ENCODE peak calls at places on chromosomes 12 and 14, in four cellular contexts. W is CD8-positive, alpha-beta T cell; Q is gastrocnemius medialis; E is Calu3. Z is an unnamed sample.

GRCh38 chr14:101236496-101237240 is 324.6 kb upstream of the DIO3 start:
- DNase-seq in W (no peak), Q (no peak), E (no peak), Z (no peak)

GRCh38 chr14:70707138-70708038 is 65.7 kb downstream of the TTC9 start:
- DNase-seq in W (no peak), Q (no peak), E (peak), Z (no peak)

GRCh38 chr12:20434993-20435392 is 66.7 kb downstream of the PDE3A start:
- DNase-seq in W (no peak), Q (no peak), E (no peak), Z (no peak)

GRCh38 chr14:34781242-34781641 is 66.8 kb upstream of the CFL2 start:
- DNase-seq in W (no peak), Q (no peak), E (no peak), Z (no peak)

GRCh38 chr14:24143511-24143910 is 2.1 kb upstream of the EMC9 start:
- DNase-seq in W (no peak), Q (no peak), E (no peak), Z (no peak)

GRCh38 chr12:4227046-4227445 is 46.5 kb upstream of the CCND2 start:
- DNase-seq in W (no peak), Q (no peak), E (no peak), Z (no peak)

GRCh38 chr14:64569108-64570045 is 19.6 kb downstream of the PPP1R36 start:
- DNase-seq in W (no peak), Q (peak), E (no peak), Z (no peak)

GRCh38 chr14:50875359-50876090 is 3.7 kb downstream of the ABHD12B start:
- DNase-seq in W (peak), Q (no peak), E (no peak), Z (no peak)

GRCh38 chr12:69712826-69713225 is 13.7 kb upstream of the BEST3 start:
- DNase-seq in W (no peak), Q (no peak), E (no peak), Z (no peak)

GRCh38 chr14:98382662-98383061 is 889.3 kb downstream of the BCL11B start:
- DNase-seq in W (no peak), Q (no peak), E (no peak), Z (no peak)

GRCh38 chr12:46604684-46605083 is 221.1 kb downstream of the SLC38A4 start:
- DNase-seq in W (no peak), Q (no peak), E (no peak), Z (no peak)

GRCh38 chr14:93481758-93482157 is 51.0 kb downstream of the UNC79 start:
- DNase-seq in W (no peak), Q (no peak), E (no peak), Z (no peak)

GRCh38 chr14:21092147-21093011 is 6.1 kb downstream of the ZNF219 start:
- DNase-seq in W (peak), Q (peak), E (peak), Z (peak)

GRCh38 chr12:1054103-1054838 is 63.2 kb downstream of the ERC1 start:
- DNase-seq in W (no peak), Q (no peak), E (no peak), Z (no peak)

GRCh38 chr12:92445253-92446081 is 257.3 kb upstream of the PLEKHG7 start:
- DNase-seq in W (no peak), Q (no peak), E (no peak), Z (peak)

GRCh38 chr12:31222620-31223222 is 103.2 kb downstream of the SINHCAF start:
- DNase-seq in W (no peak), Q (no peak), E (no peak), Z (peak)

GRCh38 chr12:22083167-22083566 is 37.1 kb downstream of the CMAS start:
- DNase-seq in W (no peak), Q (no peak), E (peak), Z (no peak)

GRCh38 chr12:127230843-127231260 is 1036.1 kb upstream of the TMEM132C start:
- DNase-seq in W (no peak), Q (no peak), E (no peak), Z (no peak)

Z was measured in Peyer's patch.